ENCODE peak calls at places on chromosomes 3 and 15, in six cellular contexts. B, T, R, S, M and I are unnamed samples. For H3K4me1, the result is how much of the 10 kb centered on the place peaks cover.

GRCh38 chr3:16130066-16130465 is 44.4 kb upstream of the GALNT15 start:
- DNase-seq in B (no peak), T (no peak), R (no peak), S (no peak), M (no peak), I (peak)

GRCh38 chr3:68009865-68010264 is 355.5 kb upstream of the SUCLG2 start:
- DNase-seq in B (no peak), T (no peak), R (no peak), S (no peak), M (no peak), I (no peak)

GRCh38 chr3:97862582-97862981 is 40.8 kb downstream of the CRYBG3 start:
- DNase-seq in B (no peak), T (no peak), R (no peak), S (no peak), M (no peak), I (no peak)

GRCh38 chr3:52140000-52140399 is 14.2 kb downstream of the POC1A start:
- DNase-seq in B (no peak), T (no peak), R (no peak), S (no peak), M (no peak), I (no peak)

GRCh38 chr3:124396397-124396796 is 333.9 kb upstream of the UMPS start:
- DNase-seq in B (no peak), T (peak), R (no peak), S (no peak), M (no peak), I (no peak)

GRCh38 chr3:100040446-100040845 is 73.9 kb downstream of the FILIP1L start:
- DNase-seq in B (no peak), T (peak), R (no peak), S (no peak), M (no peak), I (peak)

GRCh38 chr3:149603126-149604074 is 54.4 kb downstream of the WWTR1 start:
- DNase-seq in B (no peak), T (no peak), R (no peak), S (no peak), M (no peak), I (peak)

GRCh38 chr3:132629928-132630327 is 29.7 kb downstream of the ACAD11 start:
- DNase-seq in B (no peak), T (peak), R (no peak), S (no peak), M (no peak), I (peak)

GRCh38 chr15:81274932-81275341 is 49.0 kb downstream of the STARD5 start:
- DNase-seq in B (peak), T (peak), R (peak), S (peak), M (peak), I (peak)

GRCh38 chr3:119206611-119207511 is 33.5 kb downstream of the UPK1B start:
- DNase-seq in B (peak), T (peak), R (peak), S (no peak), M (peak), I (no peak)

GRCh38 chr15:99605490-99605931 is 39.7 kb downstream of the MEF2A start:
- DNase-seq in B (no peak), T (peak), R (peak), S (no peak), M (no peak), I (peak)

GRCh38 chr3:196108075-196108743 is 26.3 kb upstream of the TFRC start:
- DNase-seq in B (peak), T (peak), R (no peak), S (no peak), M (no peak), I (no peak)

GRCh38 chr3:30663533-30664241 is 57.3 kb downstream of the TGFBR2 start:
- DNase-seq in B (no peak), T (no peak), R (no peak), S (no peak), M (no peak), I (no peak)

GRCh38 chr3:56823984-56824703 is 22.4 kb upstream of the ARHGEF3 start:
- DNase-seq in B (no peak), T (no peak), R (no peak), S (no peak), M (no peak), I (no peak)

GRCh38 chr15:88215249-88215648 is 41.3 kb downstream of the NTRK3 start:
- DNase-seq in B (no peak), T (no peak), R (no peak), S (no peak), M (no peak), I (no peak)

GRCh38 chr3:16600771-16601538 is 4.3 kb downstream of the DAZL start:
- DNase-seq in B (peak), T (peak), R (peak), S (peak), M (peak), I (peak)

GRCh38 chr3:194125474-194125873 is 10.5 kb upstream of the HES1 start:
- DNase-seq in B (no peak), T (no peak), R (no peak), S (no peak), M (no peak), I (no peak)

GRCh38 chr3:48369685-48370329 is 2.2 kb upstream of the FBXW12 start:
- DNase-seq in B (no peak), T (no peak), R (no peak), S (no peak), M (no peak), I (no peak)

GRCh38 chr3:188693435-188693834 is 478.3 kb upstream of the TPRG1 start:
- DNase-seq in B (no peak), T (no peak), R (no peak), S (no peak), M (no peak), I (no peak)

GRCh38 chr15:47820780-47821319 is 103.5 kb downstream of the SEMA6D start:
- DNase-seq in B (no peak), T (no peak), R (no peak), S (no peak), M (no peak), I (peak)

GRCh38 chr15:40349163-40349562 is 1.7 kb upstream of the PHGR1 start:
- DNase-seq in B (peak), T (no peak), R (no peak), S (no peak), M (no peak), I (no peak)

GRCh38 chr3:45595364-45596154 is 1.0 kb downstream of the LIMD1 start:
- DNase-seq in B (no peak), T (peak), R (no peak), S (no peak), M (no peak), I (no peak)

GRCh38 chr15:36947035-36947719 is 153.2 kb downstream of the MEIS2 start:
- DNase-seq in B (no peak), T (no peak), R (no peak), S (no peak), M (no peak), I (no peak)

GRCh38 chr15:90407871-90408317 is 19.9 kb downstream of the IQGAP1 start:
- DNase-seq in B (peak), T (no peak), R (no peak), S (no peak), M (no peak), I (no peak)

GRCh38 chr15:89836255-89837133 is 21.8 kb upstream of the ANPEP start:
- DNase-seq in B (no peak), T (peak), R (no peak), S (no peak), M (no peak), I (peak)

GRCh38 chr3:170055209-170055608 is 17.4 kb downstream of the GPR160 start:
- DNase-seq in B (no peak), T (peak), R (no peak), S (no peak), M (no peak), I (peak)

GRCh38 chr3:73029321-73029796 is 32.1 kb upstream of the EBLN2 start:
- DNase-seq in B (no peak), T (peak), R (no peak), S (no peak), M (no peak), I (peak)

GRCh38 chr3:64240959-64241358 is 15.7 kb upstream of the PRICKLE2 start:
- DNase-seq in B (no peak), T (no peak), R (no peak), S (no peak), M (no peak), I (no peak)

GRCh38 chr15:41801850-41802455 is 25.9 kb upstream of the JMJD7 start:
- DNase-seq in B (no peak), T (peak), R (no peak), S (no peak), M (no peak), I (peak)

GRCh38 chr3:168442502-168442901 is 346.8 kb upstream of the GOLIM4 start:
- DNase-seq in B (no peak), T (no peak), R (no peak), S (no peak), M (no peak), I (no peak)

GRCh38 chr3:173135059-173135458 is 6.0 kb downstream of the SPATA16 start:
- DNase-seq in B (no peak), T (peak), R (no peak), S (no peak), M (no peak), I (peak)

GRCh38 chr15:77784361-77785292 is 151.9 kb upstream of the LINGO1 start:
- DNase-seq in B (peak), T (peak), R (peak), S (no peak), M (no peak), I (no peak)

GRCh38 chr3:196793224-196793623 is 53.6 kb downstream of the PAK2 start:
- DNase-seq in B (peak), T (peak), R (no peak), S (no peak), M (no peak), I (peak)

GRCh38 chr3:52530918-52531635 is 2.6 kb downstream of the NT5DC2 start:
- DNase-seq in B (no peak), T (no peak), R (peak), S (no peak), M (no peak), I (no peak)

GRCh38 chr3:46574881-46575576 is 8.9 kb upstream of the LRRC2 start:
- DNase-seq in B (no peak), T (no peak), R (no peak), S (no peak), M (no peak), I (no peak)

GRCh38 chr3:127718916-127719290 is 46.2 kb downstream of the ABTB1 start:
- DNase-seq in B (no peak), T (no peak), R (no peak), S (no peak), M (no peak), I (no peak)

GRCh38 chr15:53693729-53694533 is 65.5 kb downstream of the WDR72 start:
- DNase-seq in B (no peak), T (no peak), R (peak), S (peak), M (no peak), I (peak)

GRCh38 chr15:64858136-64858535 is 16.4 kb downstream of the PLEKHO2 start:
- DNase-seq in B (no peak), T (no peak), R (no peak), S (no peak), M (no peak), I (no peak)
- H3K4me1 ChIP-seq in B (under half), T (under half), R (half or more), S (half or more), M (under half), I (under half)

GRCh38 chr15:70437882-70438331 is 325.5 kb downstream of the UACA start:
- DNase-seq in B (no peak), T (peak), R (no peak), S (no peak), M (no peak), I (no peak)
- H3K4me1 ChIP-seq in B (under half), T (under half), R (under half), S (under half), M (under half), I (under half)

GRCh38 chr3:31873254-31873653 is 107.8 kb downstream of the OSBPL10 start:
- DNase-seq in B (no peak), T (no peak), R (no peak), S (no peak), M (no peak), I (peak)
- H3K4me1 ChIP-seq in B (under half), T (under half), R (under half), S (under half), M (under half), I (under half)

DNA sequence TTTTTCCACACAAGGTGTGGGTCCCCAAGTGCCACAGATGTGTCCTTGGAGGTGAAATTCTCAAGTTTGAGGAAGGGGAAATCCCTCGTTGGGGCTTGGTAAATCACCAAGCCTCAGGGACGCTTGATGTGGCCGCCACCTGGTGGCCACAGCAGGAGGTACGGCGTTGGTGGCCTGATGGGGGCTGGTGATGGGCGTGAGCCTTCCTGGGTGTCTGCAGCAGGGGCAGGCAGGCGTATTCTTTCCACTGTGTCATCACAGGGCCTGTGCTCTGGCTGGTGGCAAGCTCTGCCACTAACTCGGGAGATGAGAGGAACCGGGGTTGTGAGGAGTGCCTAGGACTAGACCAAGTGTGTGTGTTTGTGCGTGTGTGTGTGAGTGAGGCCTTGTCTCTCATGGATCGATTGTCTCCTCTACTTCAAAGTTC is 4.2 kb downstream of the ACOX2 start:
- DNase-seq in B (peak), T (peak), R (peak), S (peak), M (peak), I (peak)
- H3K4me1 ChIP-seq in B (under half), T (under half), R (under half), S (under half), M (under half), I (under half)

GRCh38 chr3:152350764-152351163 is 82.0 kb downstream of the MBNL1 start:
- DNase-seq in B (no peak), T (no peak), R (no peak), S (no peak), M (no peak), I (no peak)

GRCh38 chr3:152349397-152349796 is 80.7 kb downstream of the MBNL1 start:
- DNase-seq in B (no peak), T (peak), R (no peak), S (no peak), M (no peak), I (peak)

GRCh38 chr3:152353578-152353977 is 84.8 kb downstream of the MBNL1 start:
- DNase-seq in B (no peak), T (no peak), R (no peak), S (no peak), M (no peak), I (no peak)

GRCh38 chr3:152350139-152350538 is 81.4 kb downstream of the MBNL1 start:
- DNase-seq in B (no peak), T (peak), R (no peak), S (no peak), M (no peak), I (peak)

GRCh38 chr3:152352559-152352958 is 83.8 kb downstream of the MBNL1 start:
- DNase-seq in B (no peak), T (no peak), R (no peak), S (no peak), M (no peak), I (no peak)
- H3K4me1 ChIP-seq in B (under half), T (under half), R (under half), S (under half), M (under half), I (under half)

GRCh38 chr3:14532691-14533456 is 7.3 kb downstream of the GRIP2 start:
- DNase-seq in B (peak), T (peak), R (peak), S (no peak), M (no peak), I (no peak)
- H3K4me1 ChIP-seq in B (under half), T (under half), R (under half), S (under half), M (under half), I (under half)

GRCh38 chr15:42919794-42920280 is 741 bp downstream of the TTBK2 start:
- DNase-seq in B (peak), T (peak), R (no peak), S (no peak), M (peak), I (peak)

GRCh38 chr15:42919308-42919707 is 1.3 kb downstream of the TTBK2 start:
- DNase-seq in B (no peak), T (no peak), R (no peak), S (no peak), M (no peak), I (no peak)

GRCh38 chr15:42920281-42921048 is at the start of gene TTBK2:
- DNase-seq in B (peak), T (peak), R (peak), S (peak), M (peak), I (peak)

GRCh38 chr15:42915654-42916053 is 4.9 kb downstream of the TTBK2 start:
- DNase-seq in B (no peak), T (no peak), R (no peak), S (no peak), M (no peak), I (no peak)

GRCh38 chr15:42918047-42918446 is 2.5 kb downstream of the TTBK2 start:
- DNase-seq in B (no peak), T (no peak), R (no peak), S (no peak), M (no peak), I (no peak)
- H3K4me1 ChIP-seq in B (under half), T (under half), R (under half), S (under half), M (under half), I (under half)